ENCODE peak calls at places on chromosomes 5 and 9, in ten cellular contexts. J, M, F, X, O, R, A, P, W and Y are unnamed samples.
A peak's percentile ranks its signal among the peaks of the same experiment; 100 is the strongest.

GRCh38 chr5:133238426-133239205 is 186.8 kb downstream of the HSPA4 start:
- DNase-seq in J (no peak), M (no peak), F (no peak), X (no peak), O (no peak), R (no peak), A (no peak), P (no peak), W (no peak), Y (no peak)

GRCh38 chr9:98867434-98868168 is 60.1 kb downstream of the GALNT12 start:
- DNase-seq in J (no peak), M (peak; percentile 94), F (no peak), X (peak; percentile 41), O (no peak), R (no peak), A (peak; percentile 88), P (no peak), W (peak; percentile 49), Y (peak; percentile 94)

GRCh38 chr9:130292104-130292503 is 26.5 kb downstream of the HMCN2 start:
- DNase-seq in J (no peak), M (peak; percentile 15), F (no peak), X (no peak), O (peak; percentile 31), R (no peak), A (no peak), P (no peak), W (no peak), Y (no peak)

GRCh38 chr5:157918811-157919742 is 60.1 kb upstream of the CLINT1 start:
- DNase-seq in J (no peak), M (no peak), F (no peak), X (peak; percentile 62), O (no peak), R (peak; percentile 25), A (no peak), P (no peak), W (no peak), Y (no peak)

GRCh38 chr5:31682847-31683246 is 43.9 kb downstream of the PDZD2 start:
- DNase-seq in J (no peak), M (no peak), F (peak; percentile 63), X (no peak), O (no peak), R (no peak), A (no peak), P (no peak), W (no peak), Y (no peak)

GRCh38 chr9:114893622-114894021 is 36.8 kb downstream of the TNFSF8 start:
- DNase-seq in J (no peak), M (peak; percentile 41), F (no peak), X (no peak), O (no peak), R (peak; percentile 43), A (no peak), P (no peak), W (no peak), Y (peak; percentile 10)

GRCh38 chr9:21336467-21336866 is 1.3 kb upstream of the KLHL9 start:
- DNase-seq in J (no peak), M (no peak), F (no peak), X (peak; percentile 21), O (no peak), R (no peak), A (no peak), P (no peak), W (no peak), Y (peak; percentile 64)

GRCh38 chr5:53479656-53480473 is 564 bp upstream of the FST start:
- DNase-seq in J (no peak), M (peak; percentile 46), F (peak; percentile 55), X (no peak), O (peak; percentile 93), R (peak; percentile 74), A (peak; percentile 48), P (peak; percentile 29), W (peak; percentile 35), Y (peak; percentile 32)

GRCh38 chr9:113220467-113221002 is 542 bp downstream of the FKBP15 start:
- DNase-seq in J (no peak), M (no peak), F (no peak), X (peak; percentile 25), O (peak; percentile 47), R (peak; percentile 13), A (no peak), P (peak; percentile 24), W (no peak), Y (no peak)

GRCh38 chr5:157390179-157390923 is 69.7 kb upstream of the NIPAL4 start:
- DNase-seq in J (no peak), M (peak; percentile 47), F (no peak), X (no peak), O (peak; percentile 94), R (peak; percentile 99), A (no peak), P (no peak), W (no peak), Y (peak; percentile 69)

GRCh38 chr5:169735913-169736312 is 98.8 kb downstream of the DOCK2 start:
- DNase-seq in J (no peak), M (no peak), F (no peak), X (no peak), O (no peak), R (no peak), A (no peak), P (no peak), W (no peak), Y (no peak)

GRCh38 chr9:114154597-114155102 is 687 bp upstream of the COL27A1 start:
- DNase-seq in J (no peak), M (no peak), F (no peak), X (no peak), O (peak; percentile 49), R (peak; percentile 27), A (no peak), P (no peak), W (no peak), Y (no peak)

GRCh38 chr5:56128166-56128565 is 105.0 kb downstream of the ANKRD55 start:
- DNase-seq in J (no peak), M (no peak), F (no peak), X (no peak), O (no peak), R (no peak), A (no peak), P (no peak), W (no peak), Y (no peak)

GRCh38 chr9:13032585-13032984 is 246.9 kb downstream of the MPDZ start:
- DNase-seq in J (no peak), M (no peak), F (no peak), X (no peak), O (no peak), R (no peak), A (no peak), P (no peak), W (no peak), Y (no peak)

GRCh38 chr9:13035822-13036221 is 243.7 kb downstream of the MPDZ start:
- DNase-seq in J (no peak), M (no peak), F (no peak), X (no peak), O (peak; percentile 13), R (no peak), A (no peak), P (no peak), W (no peak), Y (no peak)

GRCh38 chr9:13034696-13035006 is 244.8 kb downstream of the MPDZ start:
- DNase-seq in J (no peak), M (no peak), F (no peak), X (no peak), O (peak; percentile 27), R (no peak), A (no peak), P (no peak), W (no peak), Y (no peak)

GRCh38 chr9:13033959-13034695 is 245.4 kb downstream of the MPDZ start:
- DNase-seq in J (no peak), M (peak; percentile 79), F (peak; percentile 87), X (peak; percentile 25), O (peak; percentile 95), R (peak; percentile 65), A (peak; percentile 48), P (peak; percentile 24), W (peak; percentile 45), Y (peak; percentile 77)
- TF ChIP-seq CTCF in J (peak; percentile 73), M (peak; percentile 80), F (peak; percentile 85), X (peak; percentile 74), O (peak; percentile 94), R (peak; percentile 87), A (peak; percentile 59), P (peak; percentile 53), W (peak; percentile 60), Y (peak; percentile 94)

DNA sequence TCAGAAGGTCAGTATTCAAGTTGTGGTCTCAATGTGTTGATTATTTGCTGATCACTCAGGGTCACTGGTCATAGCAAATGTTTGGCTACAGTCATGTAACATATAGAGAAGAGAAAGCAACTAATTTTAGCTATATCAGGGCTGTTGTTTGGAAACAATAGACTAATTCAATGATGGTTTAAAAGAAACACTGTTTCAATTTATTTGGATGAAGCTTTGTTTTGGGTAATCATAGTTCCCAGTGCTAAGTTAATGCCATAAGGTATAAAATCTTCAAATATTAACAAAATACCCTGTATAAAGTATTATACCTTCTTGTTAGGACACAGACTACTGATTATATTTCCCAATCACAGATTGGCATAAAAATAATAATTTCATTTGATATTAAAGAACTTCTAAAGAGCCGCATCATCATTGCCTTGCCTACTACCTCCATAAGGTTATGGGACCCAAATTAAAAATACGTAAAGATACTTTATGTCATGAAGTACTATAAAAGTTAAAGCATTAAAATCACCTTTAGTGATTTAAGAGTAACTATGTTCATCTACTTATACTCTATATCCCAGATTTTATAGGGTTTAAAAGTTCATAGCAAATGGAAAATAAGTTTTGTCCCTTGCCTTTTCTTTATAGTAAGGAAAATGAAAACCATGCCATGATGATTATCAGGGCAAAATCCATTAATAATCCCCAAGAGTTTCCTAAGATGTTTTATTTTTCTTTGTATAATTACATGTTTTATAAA is 6.0 kb downstream of the NR3C1 start:
- DNase-seq in J (no peak), M (no peak), F (no peak), X (no peak), O (no peak), R (no peak), A (no peak), P (peak; percentile 31), W (no peak), Y (no peak)
- H3K4me3 ChIP-seq in J (peak overlapping the region; percentile 93), M (peak overlapping the region; percentile 84), F (no peak overlapping the region), X (peak overlapping the region; percentile 91), O (peak overlapping the region; percentile 80), R (peak overlapping the region; percentile 72), A (peak overlapping the region; percentile 65), P (peak overlapping the region; percentile 87), W (peak overlapping the region; percentile 24), Y (peak overlapping the region; percentile 95)

GRCh38 chr9:128190013-128190412 is 1.4 kb downstream of the CIZ1 start:
- DNase-seq in J (no peak), M (no peak), F (no peak), X (peak; percentile 47), O (peak; percentile 59), R (no peak), A (no peak), P (no peak), W (no peak), Y (no peak)
- TF ChIP-seq CTCF in J (no peak), M (no peak), F (no peak), X (no peak), O (no peak), R (no peak), A (no peak), P (no peak), W (peak; percentile 11), Y (no peak)

GRCh38 chr5:141513627-141514329 is 24.9 kb downstream of the PCDHGC5 start:
- DNase-seq in J (peak; percentile 78), M (peak; percentile 92), F (peak; percentile 86), X (peak; percentile 91), O (peak; percentile 92), R (peak; percentile 75), A (peak; percentile 87), P (peak; percentile 78), W (no peak), Y (peak; percentile 33)
- H3K4me3 ChIP-seq in J (peak overlapping the region; percentile 81), M (peak overlapping the region; percentile 45), F (peak overlapping the region; percentile 42), X (peak overlapping the region; percentile 65), O (peak overlapping the region; percentile 75), R (peak overlapping the region; percentile 40), A (peak overlapping the region; percentile 56), P (peak overlapping the region; percentile 42), W (no peak overlapping the region), Y (no peak overlapping the region)